ENCODE peak calls at places on chromosomes 3 and 15, in eight cellular contexts. G, Y, T, V, P, H, Q and F are unnamed samples.
A peak's percentile ranks its signal among the peaks of the same experiment; 100 is the strongest.

GRCh38 chr3:110420158-110420641 is 651.4 kb upstream of the NECTIN3 start:
- DNase-seq in T (peak; percentile 86), H (no peak), P (peak; percentile 5), V (no peak), Y (peak; percentile 87), Q (no peak), G (no peak), F (no peak)

GRCh38 chr3:40464339-40465110 is 7.4 kb downstream of the RPL14 start:
- DNase-seq in Q (no peak), H (no peak), P (no peak), T (peak; percentile 16), G (no peak), Y (no peak), V (no peak), F (no peak)

GRCh38 chr3:133572158-133573053 is 1.1 kb upstream of the CDV3 start:
- DNase-seq in Y (peak; percentile 71), V (peak; percentile 43), Q (no peak), H (no peak), P (no peak), T (peak; percentile 60), G (no peak), F (no peak)

GRCh38 chr3:124837065-124837464 is 50.1 kb downstream of the ITGB5 start:
- DNase-seq in Q (no peak), P (no peak), G (no peak), V (no peak), H (no peak), T (no peak), Y (no peak), F (no peak)

GRCh38 chr3:196688349-196688748 is 23.7 kb downstream of the CEP19 start:
- DNase-seq in P (no peak), H (no peak), Y (peak; percentile 92), G (no peak), V (no peak), T (peak; percentile 92), Q (no peak), F (peak; percentile 87)

GRCh38 chr3:129620828-129621605 is 14.5 kb upstream of the PLXND1 start:
- DNase-seq in H (no peak), Y (no peak), V (no peak), Q (no peak), P (no peak), T (no peak), G (no peak), F (no peak)

GRCh38 chr15:64930778-64931240 is 19.1 kb downstream of the ANKDD1A start:
- DNase-seq in V (no peak), Q (no peak), P (peak; percentile 57), H (no peak), G (no peak), T (peak; percentile 69), Y (peak; percentile 79), F (no peak)

GRCh38 chr3:63037116-63037515 is 161.9 kb upstream of the CADPS start:
- DNase-seq in G (no peak), Q (no peak), V (no peak), H (no peak), T (peak; percentile 5), Y (no peak), P (no peak), F (no peak)

GRCh38 chr15:60830479-60830878 is 351.5 kb upstream of the ICE2 start:
- DNase-seq in H (no peak), G (no peak), T (peak; percentile 77), Y (peak; percentile 49), V (no peak), P (no peak), Q (no peak), F (no peak)

GRCh38 chr3:15089201-15089600 is 9.7 kb downstream of the RBSN start:
- DNase-seq in T (no peak), Y (no peak), G (no peak), H (no peak), Q (no peak), V (no peak), P (no peak), F (no peak)

GRCh38 chr3:141289228-141289772 is 57.7 kb downstream of the PXYLP1 start:
- DNase-seq in Y (no peak), P (no peak), Q (no peak), H (no peak), V (no peak), T (no peak), G (no peak), F (no peak)